ENCODE peak calls at places on chromosomes 13 and 19, in seven cellular contexts. One of them, this sample, is unnamed.

GRCh38 chr19:9857076-9857721 is 22.1 kb downstream of the PIN1 start:
- DNase-seq in HEK293T: no peak
- DNase-seq in AG04449: no peak
- DNase-seq in activated T-helper 9 cell treated with anti-CD3 and anti-CD28 coated beads, Interleukin-2, amount 50 U/mL, for 16 hours: no peak
- DNase-seq in fibroblast of pulmonary artery: no peak
- DNase-seq in BJ: no peak
- DNase-seq in non-pigmented ciliary epithelial cell: no peak
- DNase-seq in this sample: no peak

GRCh38 chr13:100836696-100837095 is 162.1 kb upstream of the TMTC4 start:
- DNase-seq in HEK293T: no peak
- DNase-seq in AG04449: no peak
- DNase-seq in activated T-helper 9 cell treated with anti-CD3 and anti-CD28 coated beads, Interleukin-2, amount 50 U/mL, for 16 hours: no peak
- DNase-seq in fibroblast of pulmonary artery: peak; percentile 26
- DNase-seq in BJ: no peak
- DNase-seq in non-pigmented ciliary epithelial cell: no peak
- DNase-seq in this sample: no peak

GRCh38 chr13:97030705-97031452 is 36.6 kb upstream of the OXGR1 start:
- DNase-seq in HEK293T: peak; percentile 22
- DNase-seq in AG04449: no peak
- DNase-seq in activated T-helper 9 cell treated with anti-CD3 and anti-CD28 coated beads, Interleukin-2, amount 50 U/mL, for 16 hours: no peak
- DNase-seq in fibroblast of pulmonary artery: peak; percentile 87
- DNase-seq in BJ: no peak
- DNase-seq in non-pigmented ciliary epithelial cell: peak; percentile 60
- DNase-seq in this sample: peak; percentile 80

GRCh38 chr13:113430378-113431110 is 22.7 kb downstream of the ADPRHL1 start:
- DNase-seq in HEK293T: no peak
- DNase-seq in AG04449: no peak
- DNase-seq in activated T-helper 9 cell treated with anti-CD3 and anti-CD28 coated beads, Interleukin-2, amount 50 U/mL, for 16 hours: no peak
- DNase-seq in fibroblast of pulmonary artery: no peak
- DNase-seq in BJ: no peak
- DNase-seq in non-pigmented ciliary epithelial cell: no peak
- DNase-seq in this sample: no peak

GRCh38 chr13:20567881-20568528 is 1.0 kb downstream of the IFT88 start:
- DNase-seq in HEK293T: no peak
- DNase-seq in AG04449: no peak
- DNase-seq in activated T-helper 9 cell treated with anti-CD3 and anti-CD28 coated beads, Interleukin-2, amount 50 U/mL, for 16 hours: no peak
- DNase-seq in fibroblast of pulmonary artery: no peak
- DNase-seq in BJ: no peak
- DNase-seq in non-pigmented ciliary epithelial cell: no peak
- DNase-seq in this sample: no peak

GRCh38 chr13:106205871-106206270 is 329.6 kb downstream of the EFNB2 start:
- DNase-seq in HEK293T: no peak
- DNase-seq in AG04449: no peak
- DNase-seq in activated T-helper 9 cell treated with anti-CD3 and anti-CD28 coated beads, Interleukin-2, amount 50 U/mL, for 16 hours: no peak
- DNase-seq in fibroblast of pulmonary artery: no peak
- DNase-seq in BJ: no peak
- DNase-seq in non-pigmented ciliary epithelial cell: no peak
- DNase-seq in this sample: peak; percentile 15

GRCh38 chr13:110978390-110978789 is 63.5 kb upstream of the ANKRD10 start:
- DNase-seq in HEK293T: no peak
- DNase-seq in AG04449: no peak
- DNase-seq in activated T-helper 9 cell treated with anti-CD3 and anti-CD28 coated beads, Interleukin-2, amount 50 U/mL, for 16 hours: no peak
- DNase-seq in fibroblast of pulmonary artery: peak; percentile 35
- DNase-seq in BJ: no peak
- DNase-seq in non-pigmented ciliary epithelial cell: no peak
- DNase-seq in this sample: peak; percentile 45

GRCh38 chr19:35958660-35959039 is 22.5 kb downstream of the LRFN3 start:
- DNase-seq in HEK293T: no peak
- DNase-seq in AG04449: no peak
- DNase-seq in activated T-helper 9 cell treated with anti-CD3 and anti-CD28 coated beads, Interleukin-2, amount 50 U/mL, for 16 hours: no peak
- DNase-seq in fibroblast of pulmonary artery: no peak
- DNase-seq in BJ: no peak
- DNase-seq in non-pigmented ciliary epithelial cell: no peak
- DNase-seq in this sample: no peak

GRCh38 chr19:33424181-33424580 is 50.7 kb downstream of the CEBPG start:
- DNase-seq in HEK293T: no peak
- DNase-seq in AG04449: no peak
- DNase-seq in activated T-helper 9 cell treated with anti-CD3 and anti-CD28 coated beads, Interleukin-2, amount 50 U/mL, for 16 hours: no peak
- DNase-seq in fibroblast of pulmonary artery: no peak
- DNase-seq in BJ: no peak
- DNase-seq in non-pigmented ciliary epithelial cell: no peak
- DNase-seq in this sample: no peak

GRCh38 chr13:70087247-70087646 is 20.4 kb upstream of the ATXN8OS start:
- DNase-seq in HEK293T: no peak
- DNase-seq in AG04449: no peak
- DNase-seq in activated T-helper 9 cell treated with anti-CD3 and anti-CD28 coated beads, Interleukin-2, amount 50 U/mL, for 16 hours: no peak
- DNase-seq in fibroblast of pulmonary artery: no peak
- DNase-seq in BJ: no peak
- DNase-seq in non-pigmented ciliary epithelial cell: no peak
- DNase-seq in this sample: no peak

GRCh38 chr13:50390503-50391248 is 375.4 kb downstream of the KCNRG start:
- DNase-seq in HEK293T: no peak
- DNase-seq in AG04449: no peak
- DNase-seq in activated T-helper 9 cell treated with anti-CD3 and anti-CD28 coated beads, Interleukin-2, amount 50 U/mL, for 16 hours: no peak
- DNase-seq in fibroblast of pulmonary artery: no peak
- DNase-seq in BJ: no peak
- DNase-seq in non-pigmented ciliary epithelial cell: no peak
- DNase-seq in this sample: no peak

GRCh38 chr13:30963794-30964193 is 31.3 kb downstream of the TEX26 start:
- DNase-seq in HEK293T: peak; percentile 29
- DNase-seq in AG04449: no peak
- DNase-seq in activated T-helper 9 cell treated with anti-CD3 and anti-CD28 coated beads, Interleukin-2, amount 50 U/mL, for 16 hours: no peak
- DNase-seq in fibroblast of pulmonary artery: peak; percentile 46
- DNase-seq in BJ: no peak
- DNase-seq in non-pigmented ciliary epithelial cell: no peak
- DNase-seq in this sample: peak; percentile 56

GRCh38 chr13:95704510-95704909 is 27.6 kb downstream of the DNAJC3 start:
- DNase-seq in HEK293T: peak; percentile 32
- DNase-seq in AG04449: no peak
- DNase-seq in activated T-helper 9 cell treated with anti-CD3 and anti-CD28 coated beads, Interleukin-2, amount 50 U/mL, for 16 hours: no peak
- DNase-seq in fibroblast of pulmonary artery: no peak
- DNase-seq in BJ: no peak
- DNase-seq in non-pigmented ciliary epithelial cell: no peak
- DNase-seq in this sample: peak; percentile 21

GRCh38 chr19:30131246-30131645 is 189.2 kb downstream of the URI1 start:
- DNase-seq in HEK293T: no peak
- DNase-seq in AG04449: no peak
- DNase-seq in activated T-helper 9 cell treated with anti-CD3 and anti-CD28 coated beads, Interleukin-2, amount 50 U/mL, for 16 hours: no peak
- DNase-seq in fibroblast of pulmonary artery: no peak
- DNase-seq in BJ: no peak
- DNase-seq in non-pigmented ciliary epithelial cell: no peak
- DNase-seq in this sample: no peak

GRCh38 chr13:59259416-59260000 is 904.2 kb downstream of the DIAPH3 start:
- DNase-seq in HEK293T: no peak
- DNase-seq in AG04449: no peak
- DNase-seq in activated T-helper 9 cell treated with anti-CD3 and anti-CD28 coated beads, Interleukin-2, amount 50 U/mL, for 16 hours: no peak
- DNase-seq in fibroblast of pulmonary artery: no peak
- DNase-seq in BJ: no peak
- DNase-seq in non-pigmented ciliary epithelial cell: no peak
- DNase-seq in this sample: no peak

GRCh38 chr13:110524484-110525254 is 36.9 kb downstream of the RAB20 start:
- DNase-seq in HEK293T: no peak
- DNase-seq in AG04449: no peak
- DNase-seq in activated T-helper 9 cell treated with anti-CD3 and anti-CD28 coated beads, Interleukin-2, amount 50 U/mL, for 16 hours: no peak
- DNase-seq in fibroblast of pulmonary artery: no peak
- DNase-seq in BJ: no peak
- DNase-seq in non-pigmented ciliary epithelial cell: no peak
- DNase-seq in this sample: no peak

GRCh38 chr13:93690139-93690538 is 463.5 kb downstream of the GPC6 start:
- DNase-seq in HEK293T: peak; percentile 39
- DNase-seq in AG04449: no peak
- DNase-seq in activated T-helper 9 cell treated with anti-CD3 and anti-CD28 coated beads, Interleukin-2, amount 50 U/mL, for 16 hours: no peak
- DNase-seq in fibroblast of pulmonary artery: peak; percentile 59
- DNase-seq in BJ: no peak
- DNase-seq in non-pigmented ciliary epithelial cell: no peak
- DNase-seq in this sample: peak; percentile 30

GRCh38 chr19:7535993-7536685 is 622 bp downstream of the PNPLA6 start:
- DNase-seq in HEK293T: no peak
- DNase-seq in AG04449: no peak
- DNase-seq in activated T-helper 9 cell treated with anti-CD3 and anti-CD28 coated beads, Interleukin-2, amount 50 U/mL, for 16 hours: no peak
- DNase-seq in fibroblast of pulmonary artery: no peak
- DNase-seq in BJ: no peak
- DNase-seq in non-pigmented ciliary epithelial cell: no peak
- DNase-seq in this sample: no peak

GRCh38 chr13:81058211-81058915 is 717.4 kb upstream of the SPRY2 start:
- DNase-seq in HEK293T: no peak
- DNase-seq in AG04449: no peak
- DNase-seq in activated T-helper 9 cell treated with anti-CD3 and anti-CD28 coated beads, Interleukin-2, amount 50 U/mL, for 16 hours: no peak
- DNase-seq in fibroblast of pulmonary artery: peak; percentile 18
- DNase-seq in BJ: no peak
- DNase-seq in non-pigmented ciliary epithelial cell: no peak
- DNase-seq in this sample: no peak

GRCh38 chr13:113403255-113404104 is 39.5 kb upstream of the GRTP1 start:
- DNase-seq in HEK293T: no peak
- DNase-seq in AG04449: no peak
- DNase-seq in activated T-helper 9 cell treated with anti-CD3 and anti-CD28 coated beads, Interleukin-2, amount 50 U/mL, for 16 hours: no peak
- DNase-seq in fibroblast of pulmonary artery: no peak
- DNase-seq in BJ: no peak
- DNase-seq in non-pigmented ciliary epithelial cell: no peak
- DNase-seq in this sample: no peak

GRCh38 chr19:45498411-45499195 is at the start of gene PPM1N:
- DNase-seq in HEK293T: no peak
- DNase-seq in AG04449: no peak
- DNase-seq in activated T-helper 9 cell treated with anti-CD3 and anti-CD28 coated beads, Interleukin-2, amount 50 U/mL, for 16 hours: no peak
- DNase-seq in fibroblast of pulmonary artery: no peak
- DNase-seq in BJ: no peak
- DNase-seq in non-pigmented ciliary epithelial cell: no peak
- DNase-seq in this sample: no peak

GRCh38 chr19:1962674-1963073 is 21.7 kb downstream of the CSNK1G2 start:
- DNase-seq in HEK293T: no peak
- DNase-seq in AG04449: no peak
- DNase-seq in activated T-helper 9 cell treated with anti-CD3 and anti-CD28 coated beads, Interleukin-2, amount 50 U/mL, for 16 hours: no peak
- DNase-seq in fibroblast of pulmonary artery: no peak
- DNase-seq in BJ: no peak
- DNase-seq in non-pigmented ciliary epithelial cell: no peak
- DNase-seq in this sample: no peak

This sample was measured in amniotic epithelial cell.